ENCODE peak calls at places on chromosomes 2 and 18, in five cellular contexts. Q is GM06990, N is adrenal gland, L is body of pancreas, U is lower leg skin. Z is an unnamed sample.

GRCh38 chr2:229728360-229728759 is 14.0 kb upstream of the DNER start:
- DNase-seq in L (no peak), Q (no peak), U (no peak), N (no peak), Z (no peak)

GRCh38 chr2:235382091-235383000 is 111.5 kb upstream of the AGAP1 start:
- DNase-seq in Q (no peak), N (no peak), L (no peak), U (no peak), Z (no peak)

GRCh38 chr2:15160201-15160600 is 400.9 kb downstream of the NBAS start:
- DNase-seq in U (no peak), L (no peak), N (no peak), Q (no peak), Z (no peak)

GRCh38 chr2:10957396-10957795 is 45.7 kb downstream of the KCNF1 start:
- DNase-seq in N (no peak), Q (no peak), U (no peak), L (no peak), Z (no peak)

GRCh38 chr2:160408575-160409291 is 84.9 kb downstream of the RBMS1 start:
- DNase-seq in L (no peak), U (no peak), Q (no peak), N (no peak), Z (no peak)

GRCh38 chr2:238425979-238426567 is 654 bp upstream of the ASB1 start:
- DNase-seq in N (no peak), Q (peak), L (peak), U (no peak), Z (no peak)

GRCh38 chr2:231356474-231356849 is 39.0 kb upstream of the B3GNT7 start:
- DNase-seq in N (no peak), Q (no peak), U (no peak), L (no peak), Z (no peak)

GRCh38 chr2:180196419-180196977 is 189.4 kb upstream of the CWC22 start:
- DNase-seq in N (no peak), L (no peak), U (no peak), Q (no peak), Z (no peak)

GRCh38 chr18:13436596-13436995 is 218.0 kb downstream of the LDLRAD4 start:
- DNase-seq in L (no peak), N (no peak), U (no peak), Q (no peak), Z (no peak)

GRCh38 chr2:212532585-212532984 is 6.0 kb downstream of the ERBB4 start:
- DNase-seq in N (no peak), Q (no peak), L (no peak), U (no peak), Z (no peak)

GRCh38 chr18:60485207-60485606 is 112.6 kb upstream of the MC4R start:
- DNase-seq in L (no peak), N (no peak), Q (no peak), U (no peak), Z (no peak)

GRCh38 chr18:8654482-8655451 is 45.5 kb downstream of the RAB12 start:
- DNase-seq in L (no peak), N (no peak), Q (no peak), U (no peak), Z (no peak)

GRCh38 chr2:38187416-38188127 is 111.6 kb upstream of the CYP1B1 start:
- DNase-seq in N (peak), Q (no peak), L (peak), U (peak), Z (no peak)

GRCh38 chr2:16407358-16407757 is 258.3 kb downstream of the CYRIA start:
- DNase-seq in Q (no peak), N (no peak), U (no peak), L (no peak), Z (no peak)

GRCh38 chr2:99285521-99285920 is 15.5 kb downstream of the LYG1 start:
- DNase-seq in Q (no peak), N (no peak), U (no peak), L (no peak), Z (no peak)

GRCh38 chr2:170605862-170606261 is 109.3 kb upstream of the SP5 start:
- DNase-seq in U (no peak), N (no peak), L (no peak), Q (no peak), Z (no peak)

GRCh38 chr2:240310201-240310600 is 125.3 kb upstream of the GPC1 start:
- DNase-seq in L (no peak), N (no peak), Q (no peak), U (no peak), Z (no peak)

GRCh38 chr18:48678237-48679115 is 139.6 kb downstream of the CTIF start:
- DNase-seq in U (no peak), L (no peak), Q (no peak), N (no peak), Z (no peak)

GRCh38 chr2:85780316-85781092 is 26.7 kb downstream of the ATOH8 start:
- DNase-seq in U (no peak), N (no peak), Q (no peak), L (no peak), Z (no peak)

GRCh38 chr2:211836409-211836808 is 702.2 kb downstream of the ERBB4 start:
- DNase-seq in L (no peak), U (no peak), N (no peak), Q (peak), Z (no peak)

GRCh38 chr2:21043744-21044532 is at the start of gene APOB:
- DNase-seq in U (no peak), L (no peak), N (no peak), Q (no peak), Z (no peak)

GRCh38 chr2:527581-527980 is 149.6 kb downstream of the TMEM18 start:
- DNase-seq in L (no peak), U (no peak), Q (no peak), N (no peak), Z (no peak)

GRCh38 chr2:96245609-96246390 is 20.0 kb downstream of the TMEM127 start:
- DNase-seq in Q (no peak), L (no peak), U (no peak), N (peak), Z (no peak)
- H3K4me3 ChIP-seq in Q (no peak), L (no peak), U (no peak), N (no peak), Z (no peak)

DNA sequence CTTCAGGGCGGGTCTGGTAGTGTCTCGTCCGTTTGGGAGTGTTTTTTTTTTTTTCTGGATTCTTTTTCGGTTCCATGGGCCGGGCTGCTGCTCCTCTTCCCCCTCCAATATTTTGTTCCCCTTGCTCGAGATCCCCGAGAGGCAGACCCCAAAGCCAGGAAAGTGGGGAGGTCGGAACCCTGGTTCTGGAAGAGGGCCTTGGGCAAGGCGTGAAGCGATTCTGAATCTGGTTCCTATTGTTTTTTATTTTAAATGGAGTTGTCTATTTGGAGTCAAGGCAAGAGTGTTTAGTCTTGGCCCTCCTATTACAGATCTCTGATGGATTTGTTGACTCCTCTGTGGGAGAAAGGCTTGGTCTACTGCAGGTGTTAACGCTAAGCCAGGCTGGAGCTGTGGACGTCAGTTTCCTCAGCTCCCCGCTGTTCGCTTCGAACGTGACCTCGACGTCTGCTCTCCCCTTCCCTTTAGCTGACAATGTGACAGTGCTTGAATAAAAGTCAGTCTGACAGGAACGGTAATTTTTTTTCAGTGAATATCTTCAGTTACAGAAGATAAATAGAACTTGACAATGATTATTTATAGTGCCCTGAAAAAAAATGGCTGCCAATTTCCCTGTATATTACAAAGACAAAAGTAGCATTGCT is 682 bp upstream of the DNAJC27 start:
- DNase-seq in N (no peak), U (peak), L (peak), Q (no peak), Z (peak)
- TF ChIP-seq CTCF in N (no peak), U (no peak), L (no peak), Q (no peak), Z (no peak)

DNA sequence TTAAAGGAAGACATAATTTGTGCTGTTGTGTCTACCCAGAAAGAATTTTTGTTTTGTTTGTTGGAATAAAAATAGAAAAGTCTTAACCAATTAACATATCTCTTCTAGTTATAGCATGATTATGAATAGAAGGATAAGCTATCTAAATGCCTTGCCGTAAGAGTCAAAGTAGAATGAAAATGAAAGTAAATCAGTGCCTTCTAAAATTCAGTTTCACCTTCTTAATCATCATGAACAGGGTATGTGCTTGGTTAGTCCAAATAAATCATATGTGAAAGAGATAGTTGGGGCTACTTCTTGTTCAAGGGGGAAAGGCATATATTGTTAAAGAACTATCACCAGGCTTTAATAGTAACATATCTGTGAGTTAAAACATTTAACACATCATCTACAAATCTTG is 91.5 kb downstream of the GULP1 start:
- DNase-seq in N (no peak), U (no peak), Q (no peak), L (no peak), Z (no peak)
- H3K4me3 ChIP-seq in N (no peak), U (no peak), Q (no peak), L (no peak), Z (no peak)

GRCh38 chr2:74894261-74895030 is 60.5 kb downstream of the HK2 start:
- DNase-seq in Q (no peak), N (no peak), L (no peak), U (no peak), Z (no peak)
- TF ChIP-seq CTCF in Q (no peak), N (no peak), L (no peak), U (no peak), Z (no peak)

GRCh38 chr2:176130917-176131616 is 1.6 kb downstream of the HOXD8 start:
- DNase-seq in L (no peak), U (no peak), N (no peak), Q (no peak), Z (no peak)

GRCh38 chr2:176129013-176129796 is at the start of gene HOXD8:
- DNase-seq in L (no peak), Q (no peak), N (peak), U (no peak), Z (no peak)

GRCh38 chr2:176128172-176129012 is 1.1 kb upstream of the HOXD8 start:
- DNase-seq in U (no peak), Q (no peak), N (no peak), L (no peak), Z (no peak)

GRCh38 chr2:176130153-176130916 is 830 bp downstream of the HOXD8 start:
- DNase-seq in Q (no peak), N (peak), L (no peak), U (no peak), Z (no peak)

DNA sequence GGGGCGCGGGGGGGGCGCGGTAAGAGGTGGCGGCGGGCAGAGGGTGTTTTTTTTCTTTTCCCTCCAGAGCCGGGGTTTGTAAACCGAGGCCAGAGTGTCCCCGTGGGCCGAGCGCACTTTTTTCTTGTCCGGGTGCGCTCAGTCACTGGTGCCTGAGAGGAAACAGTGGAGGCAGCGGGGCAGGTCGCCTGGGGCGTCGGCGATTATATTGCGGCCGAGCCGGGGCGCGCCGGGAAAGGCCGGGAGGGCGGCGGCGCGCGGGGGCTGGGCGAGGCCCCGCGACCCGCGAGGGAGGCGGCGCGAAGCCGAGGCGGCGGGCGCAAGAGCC is 284 bp downstream of the HOXD8 start:
- DNase-seq in Q (no peak), U (no peak), L (no peak), N (peak), Z (no peak)
- H3K4me3 ChIP-seq in Q (no peak), U (peak), L (no peak), N (peak), Z (no peak)

DNA sequence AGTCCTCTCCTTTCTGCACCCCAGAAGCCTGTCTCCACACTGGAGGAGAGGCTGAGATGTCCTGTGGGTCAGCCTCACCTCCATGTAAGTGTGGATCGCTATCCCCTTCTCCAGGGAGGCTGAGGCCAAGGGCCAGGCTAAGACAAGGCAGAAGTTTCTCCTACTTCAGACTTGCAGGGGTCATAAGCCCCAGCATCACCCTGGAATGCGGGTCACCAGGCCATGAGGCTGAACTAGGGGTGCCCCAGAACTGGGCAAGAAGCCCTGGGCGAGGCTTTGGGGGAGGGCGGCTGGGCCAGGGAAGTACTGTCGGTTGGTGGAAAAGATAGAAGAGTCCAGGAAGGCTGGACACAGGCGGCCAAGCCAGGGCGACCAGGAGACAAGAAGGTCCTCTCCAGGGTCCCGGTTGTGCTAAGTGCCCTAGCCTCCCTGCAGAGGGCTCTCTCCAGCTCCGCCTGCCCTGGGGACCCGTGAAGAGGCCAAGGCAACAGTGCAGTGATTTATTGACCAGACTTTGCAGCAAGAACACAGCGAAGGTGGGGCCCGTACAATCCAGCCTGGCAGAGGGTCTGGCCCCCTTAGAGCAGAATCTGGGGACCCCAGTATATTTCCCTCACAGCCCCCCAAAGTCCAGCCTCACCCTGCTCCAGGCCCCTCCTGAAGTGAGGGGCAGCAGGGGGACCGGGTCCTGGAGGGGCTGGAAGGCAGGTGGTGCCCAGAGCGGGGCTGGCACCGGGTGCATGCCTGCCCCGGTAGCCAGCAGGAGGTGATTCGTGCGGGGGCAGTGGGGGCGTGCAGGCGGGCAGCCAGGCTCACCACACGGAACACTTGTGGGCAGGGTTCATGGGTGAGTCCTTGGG is 8.1 kb downstream of the ECEL1 start:
- DNase-seq in N (peak), L (no peak), U (no peak), Q (no peak), Z (no peak)
- TF ChIP-seq CTCF in N (no peak), L (no peak), U (no peak), Q (peak), Z (no peak)

GRCh38 chr2:149431337-149431736 is 101.0 kb downstream of the LYPD6 start:
- DNase-seq in Q (no peak), N (no peak), U (no peak), L (no peak), Z (no peak)
- H3K4me3 ChIP-seq in Q (no peak), N (no peak), U (no peak), L (no peak), Z (no peak)

GRCh38 chr2:158796606-158797005 is 1.5 kb downstream of the DAPL1 start:
- DNase-seq in L (no peak), U (no peak), Q (no peak), N (no peak), Z (no peak)

GRCh38 chr2:158795110-158795924 is at the start of gene DAPL1:
- DNase-seq in L (peak), Q (no peak), N (peak), U (peak), Z (no peak)

GRCh38 chr2:158797963-158798700 is 3.0 kb downstream of the DAPL1 start:
- DNase-seq in N (no peak), U (no peak), L (no peak), Q (no peak), Z (no peak)

GRCh38 chr2:158799181-158799580 is 4.1 kb downstream of the DAPL1 start:
- DNase-seq in Q (no peak), L (no peak), U (no peak), N (no peak), Z (no peak)
- TF ChIP-seq CTCF in Q (no peak), L (no peak), U (no peak), N (no peak), Z (no peak)